ENCODE peak calls at places on chromosomes 11 and 22, in four cellular contexts. Z is GM13977, P is body of pancreas, L is non-pigmented ciliary epithelial cell. R is an unnamed sample.

GRCh38 chr11:47714554-47715081 is 551 bp downstream of the AGBL2 start:
- DNase-seq in Z (no peak), P (no peak), L (no peak), R (peak; percentile 26)

GRCh38 chr11:10906521-10906920 is 48.7 kb upstream of the ZBED5 start:
- DNase-seq in Z (no peak), P (no peak), L (no peak), R (no peak)

GRCh38 chr11:23577296-23577695 is 717.0 kb upstream of the CCDC179 start:
- DNase-seq in Z (no peak), P (no peak), L (no peak), R (no peak)

GRCh38 chr22:20244744-20245576 is 23.2 kb downstream of the RTN4R start:
- DNase-seq in Z (peak; percentile 68), P (no peak), L (no peak), R (peak; percentile 18)

GRCh38 chr11:24234822-24235508 is 261.9 kb upstream of the LUZP2 start:
- DNase-seq in Z (no peak), P (peak; percentile 19), L (no peak), R (no peak)

GRCh38 chr11:119318240-119319135 is 1.6 kb upstream of the MCAM start:
- DNase-seq in Z (peak; percentile 66), P (peak; percentile 45), L (peak; percentile 51), R (peak; percentile 60)

GRCh38 chr11:2207212-2207611 is 35.6 kb upstream of the TH start:
- DNase-seq in Z (no peak), P (peak; percentile 8), L (no peak), R (no peak)

GRCh38 chr11:110509485-110509884 is 79.7 kb downstream of the FDX1 start:
- DNase-seq in Z (no peak), P (no peak), L (no peak), R (no peak)

GRCh38 chr11:74325649-74326645 is 14.5 kb upstream of the P4HA3 start:
- DNase-seq in Z (no peak), P (peak; percentile 93), L (no peak), R (no peak)

GRCh38 chr22:22877523-22878210 is 9.9 kb upstream of the IGLL5 start:
- DNase-seq in Z (no peak), P (peak; percentile 56), L (peak; percentile 11), R (peak; percentile 61)

R was measured in small intestine.